ENCODE peak calls at places on chromosomes 3 and 15, in five cellular contexts. D, E, H, Q and K are unnamed samples.

GRCh38 chr3:143507735-143508580 is 340.3 kb downstream of the SLC9A9 start:
- DNase-seq in D (no peak), E (no peak), H (peak; percentile 57), Q (no peak), K (peak; percentile 72)

GRCh38 chr3:53083949-53084309 is 38.1 kb upstream of the SFMBT1 start:
- DNase-seq in D (no peak), E (no peak), H (no peak), Q (no peak), K (no peak)

GRCh38 chr15:37098468-37099320 is 1.7 kb downstream of the MEIS2 start:
- DNase-seq in D (peak; percentile 39), E (peak; percentile 31), H (peak; percentile 46), Q (no peak), K (peak; percentile 35)

GRCh38 chr3:195696632-195697278 is 24.0 kb upstream of the MUC20 start:
- DNase-seq in D (no peak), E (no peak), H (no peak), Q (no peak), K (no peak)

GRCh38 chr3:52178537-52178936 is 19.4 kb upstream of the ALAS1 start:
- DNase-seq in D (no peak), E (no peak), H (no peak), Q (no peak), K (no peak)

GRCh38 chr15:101479851-101480612 is 9.5 kb downstream of the PCSK6 start:
- DNase-seq in D (no peak), E (peak; percentile 53), H (no peak), Q (no peak), K (no peak)

GRCh38 chr3:155037508-155038202 is 42.5 kb upstream of the MME start:
- DNase-seq in D (no peak), E (no peak), H (no peak), Q (no peak), K (no peak)

GRCh38 chr3:2540115-2540514 is 441.4 kb downstream of the CNTN4 start:
- DNase-seq in D (no peak), E (no peak), H (no peak), Q (no peak), K (no peak)

GRCh38 chr3:188021041-188021440 is 132.9 kb upstream of the LPP start:
- DNase-seq in D (no peak), E (no peak), H (peak; percentile 21), Q (no peak), K (peak; percentile 13)

GRCh38 chr15:47888721-47889120 is 171.4 kb downstream of the SEMA6D start:
- DNase-seq in D (no peak), E (no peak), H (no peak), Q (no peak), K (no peak)

GRCh38 chr3:176766862-176767261 is 430.4 kb downstream of the TBL1XR1 start:
- DNase-seq in D (no peak), E (no peak), H (no peak), Q (no peak), K (no peak)

GRCh38 chr3:190225186-190225692 is 97.0 kb downstream of the CLDN1 start:
- DNase-seq in D (no peak), E (peak; percentile 9), H (peak; percentile 54), Q (no peak), K (peak; percentile 42)

GRCh38 chr3:156750874-156751245 is 75.3 kb upstream of the LEKR1 start:
- DNase-seq in D (no peak), E (no peak), H (no peak), Q (no peak), K (peak; percentile 60)

GRCh38 chr3:120449701-120450216 is 1.0 kb downstream of the FSTL1 start:
- DNase-seq in D (no peak), E (no peak), H (peak; percentile 80), Q (no peak), K (peak; percentile 71)

GRCh38 chr3:5061218-5061569 is 60.9 kb upstream of the ARL8B start:
- DNase-seq in D (no peak), E (no peak), H (no peak), Q (no peak), K (no peak)

GRCh38 chr3:39142067-39142466 is 11.3 kb downstream of the CSRNP1 start:
- DNase-seq in D (no peak), E (no peak), H (no peak), Q (no peak), K (no peak)

GRCh38 chr3:70890085-70890484 is 577.6 kb upstream of the MDFIC2 start:
- DNase-seq in D (no peak), E (no peak), H (no peak), Q (no peak), K (no peak)

GRCh38 chr3:3110299-3110630 is at the start of gene IL5RA:
- DNase-seq in D (peak; percentile 35), E (no peak), H (peak; percentile 84), Q (no peak), K (no peak)

GRCh38 chr15:40040770-40041169 is 1.8 kb upstream of the SRP14 start:
- DNase-seq in D (no peak), E (no peak), H (no peak), Q (no peak), K (no peak)

GRCh38 chr15:40040293-40040635 is 1.3 kb upstream of the SRP14 start:
- DNase-seq in D (no peak), E (no peak), H (no peak), Q (no peak), K (no peak)

GRCh38 chr15:40038267-40038653 is 721 bp downstream of the SRP14 start:
- DNase-seq in D (no peak), E (no peak), H (peak; percentile 69), Q (no peak), K (peak; percentile 56)

GRCh38 chr15:40042791-40043320 is 3.9 kb upstream of the SRP14 start:
- DNase-seq in D (no peak), E (no peak), H (no peak), Q (no peak), K (no peak)

DNA sequence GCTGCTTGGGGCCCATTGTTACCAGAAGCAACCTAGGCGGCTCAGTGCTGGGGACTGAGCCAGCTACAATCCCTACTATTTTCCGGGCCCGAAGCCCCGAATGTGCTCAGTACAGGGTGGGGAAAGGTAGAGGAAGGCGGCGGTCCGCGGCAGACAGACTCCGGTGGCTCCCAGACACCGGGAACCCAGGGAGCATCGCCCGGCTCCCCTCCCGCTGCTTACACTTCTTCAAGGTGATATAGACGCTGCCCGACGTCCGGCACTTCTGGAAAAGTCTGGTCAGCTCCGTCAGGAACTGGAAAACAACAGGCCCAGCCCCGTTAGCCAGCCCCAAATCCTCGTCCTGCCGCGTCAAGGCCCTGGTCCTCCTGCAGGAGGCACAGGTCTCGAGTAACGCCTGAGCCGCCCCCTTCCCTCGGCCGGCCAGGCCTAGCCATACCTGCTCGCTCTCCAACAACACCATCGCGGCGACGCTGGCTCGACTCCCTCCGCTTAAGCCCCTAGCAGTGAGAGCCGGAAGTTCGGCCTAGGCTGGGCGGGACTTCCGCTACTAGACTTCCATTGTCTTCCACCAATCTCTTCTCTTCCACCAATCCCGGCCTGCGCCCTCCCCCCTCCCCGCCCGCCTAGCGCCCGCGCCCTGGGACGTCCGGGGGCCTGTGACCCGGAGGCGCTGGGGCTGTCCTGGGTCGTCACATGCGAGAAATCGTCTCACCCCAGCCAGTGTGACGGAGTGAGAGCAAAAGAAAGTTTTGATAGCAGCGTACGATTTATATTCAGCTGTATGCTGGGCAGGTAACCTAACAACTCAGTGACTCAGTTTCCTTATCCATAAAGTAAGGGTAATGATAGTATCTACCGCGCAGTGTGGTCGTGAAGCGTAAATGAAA is at the start of gene SRP14:
- DNase-seq in D (peak; percentile 95), E (peak; percentile 90), H (peak; percentile 96), Q (peak; percentile 91), K (peak; percentile 91)
- H2BK15ac ChIP-seq in D (no peak within 1 kb of the TSS), E (peak within 1 kb of the TSS; percentile 52), H (peak within 1 kb of the TSS; percentile 5), Q (peak within 1 kb of the TSS; percentile 81), K (peak within 1 kb of the TSS; percentile 5)

GRCh38 chr15:72179950-72180581 is 17.5 kb downstream of the GRAMD2A start:
- DNase-seq in D (peak; percentile 60), E (no peak), H (peak; percentile 59), Q (no peak), K (no peak)
- H4K91ac ChIP-seq in D (no peak overlapping the region), E (no peak overlapping the region), H (no peak overlapping the region), Q (no peak overlapping the region), K (no peak overlapping the region)

DNA sequence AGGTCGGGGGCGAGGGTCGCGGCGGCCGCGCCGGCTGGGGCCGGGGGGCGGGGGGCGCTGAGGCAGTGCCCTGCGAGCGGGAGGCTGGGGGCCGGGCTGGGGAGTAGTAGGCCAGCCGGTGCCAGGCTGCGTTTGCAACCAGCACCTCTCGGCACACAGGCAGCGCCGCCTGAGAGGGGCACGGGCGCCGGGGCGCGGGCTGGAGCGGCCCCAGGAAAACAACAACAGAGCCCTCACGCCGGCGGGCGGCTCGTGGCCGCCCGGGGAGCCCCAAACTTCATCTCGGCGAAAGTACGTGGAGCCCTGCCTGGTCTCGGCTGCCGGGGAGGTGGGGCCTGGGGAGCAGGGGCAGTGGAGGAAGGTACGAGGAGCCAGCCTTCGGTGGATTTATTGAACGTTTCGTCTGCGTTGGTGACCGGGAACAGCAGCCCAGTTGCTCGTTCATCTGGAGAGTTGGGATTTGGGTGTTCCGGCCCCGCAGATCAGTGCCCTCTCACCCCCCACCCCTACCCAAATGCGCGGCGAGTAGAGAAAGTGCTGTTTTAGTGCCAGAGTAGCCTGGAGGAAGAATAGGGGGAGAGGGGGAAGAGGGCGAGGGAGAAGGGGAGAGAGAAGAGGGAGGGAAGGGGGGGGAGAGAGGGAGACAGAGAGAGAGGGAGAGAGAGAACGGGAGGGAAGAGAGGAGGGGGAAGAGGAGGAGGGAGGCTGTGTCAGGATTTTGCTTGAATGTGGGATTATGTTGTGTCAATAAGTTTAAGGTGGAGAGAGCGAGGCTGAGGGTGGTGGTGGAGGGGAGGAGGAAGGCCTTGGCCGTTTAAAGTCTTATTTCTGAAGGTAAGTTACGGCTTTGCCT is 825 bp downstream of the BBX start:
- DNase-seq in D (peak; percentile 51), E (peak; percentile 51), H (peak; percentile 74), Q (peak; percentile 72), K (peak; percentile 33)
- H2BK15ac ChIP-seq in D (no peak overlapping the region), E (peak overlapping the region; percentile 89), H (no peak overlapping the region), Q (no peak overlapping the region), K (peak overlapping the region; percentile 15)

GRCh38 chr15:78997981-78998499 is 53.2 kb upstream of the CTSH start:
- DNase-seq in D (no peak), E (no peak), H (no peak), Q (no peak), K (no peak)

GRCh38 chr15:79002631-79003030 is 57.8 kb upstream of the CTSH start:
- DNase-seq in D (no peak), E (no peak), H (no peak), Q (no peak), K (no peak)

GRCh38 chr15:78996876-78997275 is 52.0 kb upstream of the CTSH start:
- DNase-seq in D (no peak), E (no peak), H (peak; percentile 65), Q (no peak), K (no peak)

GRCh38 chr15:78995921-78996780 is 51.3 kb upstream of the CTSH start:
- DNase-seq in D (no peak), E (no peak), H (no peak), Q (no peak), K (no peak)

GRCh38 chr15:78998526-78998925 is 53.7 kb upstream of the CTSH start:
- DNase-seq in D (no peak), E (no peak), H (no peak), Q (no peak), K (no peak)
- H4K91ac ChIP-seq in D (no peak overlapping the region), E (no peak overlapping the region), H (peak overlapping the region; percentile 23), Q (no peak overlapping the region), K (no peak overlapping the region)

GRCh38 chr3:78506581-78507195 is 1261.1 kb downstream of the ROBO1 start:
- DNase-seq in D (no peak), E (no peak), H (peak; percentile 34), Q (no peak), K (no peak)
- H2BK15ac ChIP-seq in D (no peak overlapping the region), E (no peak overlapping the region), H (no peak overlapping the region), Q (no peak overlapping the region), K (no peak overlapping the region)

GRCh38 chr3:194135806-194136518 is at the start of gene HES1:
- DNase-seq in D (peak; percentile 97), E (peak; percentile 96), H (peak; percentile 99), Q (peak; percentile 87), K (peak; percentile 97)
- H4K91ac ChIP-seq in D (no peak within 1 kb of the TSS), E (no peak within 1 kb of the TSS), H (peak within 1 kb of the TSS; percentile 57), Q (peak within 1 kb of the TSS; percentile 83), K (peak within 1 kb of the TSS; percentile 23)